ENCODE peak calls at places on chromosomes 11 and 22, in ten cellular contexts. Y is colonic mucosa, T is Caco-2, R is left ventricle myocardium inferior, A is neural crest cell, U is astrocyte, N is PC-3, S is nephron progenitor cell, L is psoas muscle, W is heart right ventricle. E is an unnamed sample.

GRCh38 chr11:86608251-86608799 is 64.1 kb downstream of the ME3 start:
- DNase-seq in Y (peak), T (peak), R (peak), A (peak), U (peak), N (peak), S (peak), L (peak), W (peak), E (peak)

GRCh38 chr11:134574425-134574824 is 162.4 kb upstream of the B3GAT1 start:
- DNase-seq in Y (no peak), T (peak), R (no peak), A (no peak), U (no peak), N (no peak), S (no peak), L (no peak), W (peak), E (no peak)

GRCh38 chr22:36773935-36774334 is 2.0 kb downstream of the IFT27 start:
- DNase-seq in Y (no peak), T (no peak), R (no peak), A (no peak), U (no peak), N (peak), S (no peak), L (no peak), W (no peak), E (peak)

GRCh38 chr11:128902515-128903066 is 11.4 kb downstream of the KCNJ5 start:
- DNase-seq in Y (no peak), T (no peak), R (no peak), A (no peak), U (peak), N (no peak), S (no peak), L (no peak), W (no peak), E (peak)

GRCh38 chr22:29710922-29711593 is 8.7 kb upstream of the CABP7 start:
- DNase-seq in Y (peak), T (no peak), R (peak), A (no peak), U (no peak), N (no peak), S (no peak), L (peak), W (peak), E (no peak)

GRCh38 chr11:75280227-75280671 is 39.7 kb downstream of the TPBGL start:
- DNase-seq in Y (peak), T (peak), R (peak), A (peak), U (peak), N (peak), S (peak), L (peak), W (peak), E (no peak)

GRCh38 chr22:20258584-20259335 is 9.4 kb downstream of the RTN4R start:
- DNase-seq in Y (no peak), T (no peak), R (no peak), A (no peak), U (no peak), N (no peak), S (no peak), L (no peak), W (no peak), E (no peak)

GRCh38 chr22:27867114-27867957 is 51.7 kb downstream of the PITPNB start:
- DNase-seq in Y (no peak), T (no peak), R (no peak), A (no peak), U (peak), N (no peak), S (no peak), L (no peak), W (no peak), E (no peak)

GRCh38 chr11:65801153-65801987 is 14.5 kb downstream of the OVOL1 start:
- DNase-seq in Y (no peak), T (no peak), R (no peak), A (no peak), U (no peak), N (no peak), S (no peak), L (no peak), W (no peak), E (no peak)

GRCh38 chr22:20378110-20378509 is 15.8 kb upstream of the ZNF74 start:
- DNase-seq in Y (no peak), T (no peak), R (no peak), A (no peak), U (no peak), N (no peak), S (no peak), L (no peak), W (no peak), E (no peak)

GRCh38 chr22:25898707-25899365 is 156.8 kb downstream of the MYO18B start:
- DNase-seq in Y (no peak), T (no peak), R (no peak), A (peak), U (no peak), N (no peak), S (no peak), L (no peak), W (no peak), E (no peak)

GRCh38 chr11:72688929-72689328 is 14.7 kb upstream of the PDE2A start:
- DNase-seq in Y (no peak), T (no peak), R (no peak), A (no peak), U (no peak), N (no peak), S (no peak), L (no peak), W (no peak), E (no peak)

DNA sequence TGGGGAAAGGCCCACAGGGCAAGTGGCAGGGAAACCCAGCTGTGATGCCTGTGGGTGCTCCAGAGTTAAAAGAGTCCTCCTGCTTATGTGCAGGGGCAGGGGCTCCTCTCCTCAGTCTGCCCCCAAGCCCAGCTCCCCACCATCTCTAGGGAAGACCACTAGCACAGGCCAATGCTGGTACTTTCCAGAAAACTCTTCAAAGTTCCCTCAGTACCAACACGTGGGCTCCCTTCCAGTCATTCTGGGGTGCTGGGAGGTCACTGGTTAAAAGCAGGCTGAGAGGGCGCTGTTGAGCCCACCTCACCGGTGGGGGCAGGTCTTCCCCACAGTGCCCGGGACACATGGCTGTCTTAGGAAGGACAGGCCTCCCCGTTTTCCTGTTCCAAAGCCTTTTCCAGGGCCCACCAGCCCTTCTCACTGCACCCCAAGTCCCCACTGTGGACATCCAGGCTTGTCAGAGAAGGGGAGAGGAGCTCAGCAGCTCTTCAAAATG is 154.6 kb downstream of the TRIM29 start:
- DNase-seq in Y (no peak), T (peak), R (no peak), A (no peak), U (no peak), N (no peak), S (no peak), L (no peak), W (no peak), E (no peak)
- TF ChIP-seq CTCF in Y (no peak), T (no peak), R (no peak), A (no peak), U (no peak), N (peak), S (no peak), L (no peak), W (no peak), E (no peak)

GRCh38 chr11:130904380-130904779 is 11.9 kb downstream of the SNX19 start:
- DNase-seq in Y (no peak), T (no peak), R (no peak), A (no peak), U (no peak), N (peak), S (no peak), L (no peak), W (no peak), E (no peak)
- TF ChIP-seq CTCF in Y (peak), T (peak), R (peak), A (peak), U (peak), N (peak), S (no peak), L (peak), W (peak), E (peak)

GRCh38 chr22:32249231-32249630 is 5.9 kb downstream of the SLC5A4 start:
- DNase-seq in Y (no peak), T (no peak), R (no peak), A (no peak), U (no peak), N (no peak), S (no peak), L (no peak), W (no peak), E (no peak)
- TF ChIP-seq CTCF in Y (no peak), T (no peak), R (no peak), A (no peak), U (no peak), N (no peak), S (no peak), L (no peak), W (no peak), E (no peak)

GRCh38 chr22:49515486-49515885 is 312.2 kb downstream of the BRD1 start:
- DNase-seq in Y (no peak), T (no peak), R (no peak), A (no peak), U (no peak), N (no peak), S (no peak), L (no peak), W (no peak), E (no peak)
- TF ChIP-seq CTCF in Y (no peak), T (peak), R (no peak), A (peak), U (no peak), N (peak), S (no peak), L (no peak), W (no peak), E (no peak)

GRCh38 chr11:103086461-103086860 is 5.5 kb downstream of the DCUN1D5 start:
- DNase-seq in Y (no peak), T (no peak), R (no peak), A (no peak), U (peak), N (no peak), S (no peak), L (no peak), W (no peak), E (no peak)

GRCh38 chr11:103091024-103091423 is 936 bp downstream of the DCUN1D5 start:
- DNase-seq in Y (no peak), T (no peak), R (no peak), A (no peak), U (peak), N (peak), S (no peak), L (no peak), W (no peak), E (no peak)

GRCh38 chr11:103091810-103092524 is at the start of gene DCUN1D5:
- DNase-seq in Y (peak), T (peak), R (peak), A (peak), U (peak), N (peak), S (peak), L (peak), W (peak), E (peak)

GRCh38 chr11:103085758-103086365 is 6.1 kb downstream of the DCUN1D5 start:
- DNase-seq in Y (no peak), T (no peak), R (no peak), A (no peak), U (peak), N (no peak), S (no peak), L (no peak), W (no peak), E (no peak)

GRCh38 chr11:103091441-103091809 is 535 bp downstream of the DCUN1D5 start:
- DNase-seq in Y (peak), T (peak), R (peak), A (peak), U (peak), N (peak), S (peak), L (peak), W (peak), E (no peak)
- TF ChIP-seq CTCF in Y (no peak), T (no peak), R (no peak), A (no peak), U (no peak), N (no peak), S (no peak), L (no peak), W (no peak), E (no peak)

GRCh38 chr11:46916669-46917108 is 1.7 kb downstream of the LRP4 start:
- DNase-seq in Y (peak), T (peak), R (peak), A (peak), U (peak), N (no peak), S (peak), L (peak), W (peak), E (no peak)

GRCh38 chr11:46916251-46916650 is 2.1 kb downstream of the LRP4 start:
- DNase-seq in Y (no peak), T (no peak), R (no peak), A (no peak), U (no peak), N (no peak), S (peak), L (no peak), W (no peak), E (no peak)

GRCh38 chr11:46918778-46919513 is 596 bp upstream of the LRP4 start:
- DNase-seq in Y (no peak), T (no peak), R (no peak), A (no peak), U (no peak), N (no peak), S (no peak), L (no peak), W (no peak), E (no peak)

GRCh38 chr11:46917109-46918086 is 952 bp downstream of the LRP4 start:
- DNase-seq in Y (peak), T (no peak), R (no peak), A (no peak), U (no peak), N (no peak), S (peak), L (no peak), W (no peak), E (no peak)

DNA sequence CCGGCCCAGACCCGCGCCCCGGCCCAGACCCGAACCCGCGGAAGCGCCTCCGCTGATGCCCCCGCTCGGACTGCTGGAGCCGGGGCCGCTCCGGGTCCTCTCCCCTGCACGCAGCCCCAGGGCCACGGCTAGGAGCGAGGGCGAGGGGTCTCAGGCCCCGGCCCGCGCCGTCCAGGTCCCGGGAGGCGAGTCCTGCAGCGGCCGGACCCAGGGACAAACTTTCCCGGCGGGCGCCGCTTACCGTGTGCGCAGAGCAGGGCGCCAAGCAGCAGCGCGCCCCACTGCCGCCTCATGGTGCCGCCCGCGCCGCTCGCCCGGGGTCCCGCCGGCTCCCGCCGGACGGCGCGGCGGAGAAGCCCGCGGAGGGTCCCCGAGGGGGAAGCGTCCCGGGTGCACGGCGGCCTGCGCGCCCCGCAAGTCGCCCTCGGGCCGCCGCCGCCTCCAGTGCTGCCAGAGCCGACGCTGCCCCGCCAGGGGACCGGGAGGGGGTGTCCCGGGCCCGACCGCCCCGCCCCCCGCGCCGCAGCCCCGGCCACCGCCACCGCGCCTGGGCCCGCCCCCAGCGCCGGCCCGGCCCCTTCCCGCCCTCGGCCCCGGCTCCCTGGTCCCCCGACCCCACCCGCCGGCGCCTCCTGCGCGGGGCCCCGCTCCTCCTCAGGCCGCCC is at the start of gene LRP4:
- DNase-seq in Y (peak), T (peak), R (peak), A (peak), U (no peak), N (no peak), S (peak), L (peak), W (peak), E (no peak)
- TF ChIP-seq CTCF in Y (no peak), T (peak), R (peak), A (no peak), U (no peak), N (no peak), S (no peak), L (no peak), W (no peak), E (no peak)

DNA sequence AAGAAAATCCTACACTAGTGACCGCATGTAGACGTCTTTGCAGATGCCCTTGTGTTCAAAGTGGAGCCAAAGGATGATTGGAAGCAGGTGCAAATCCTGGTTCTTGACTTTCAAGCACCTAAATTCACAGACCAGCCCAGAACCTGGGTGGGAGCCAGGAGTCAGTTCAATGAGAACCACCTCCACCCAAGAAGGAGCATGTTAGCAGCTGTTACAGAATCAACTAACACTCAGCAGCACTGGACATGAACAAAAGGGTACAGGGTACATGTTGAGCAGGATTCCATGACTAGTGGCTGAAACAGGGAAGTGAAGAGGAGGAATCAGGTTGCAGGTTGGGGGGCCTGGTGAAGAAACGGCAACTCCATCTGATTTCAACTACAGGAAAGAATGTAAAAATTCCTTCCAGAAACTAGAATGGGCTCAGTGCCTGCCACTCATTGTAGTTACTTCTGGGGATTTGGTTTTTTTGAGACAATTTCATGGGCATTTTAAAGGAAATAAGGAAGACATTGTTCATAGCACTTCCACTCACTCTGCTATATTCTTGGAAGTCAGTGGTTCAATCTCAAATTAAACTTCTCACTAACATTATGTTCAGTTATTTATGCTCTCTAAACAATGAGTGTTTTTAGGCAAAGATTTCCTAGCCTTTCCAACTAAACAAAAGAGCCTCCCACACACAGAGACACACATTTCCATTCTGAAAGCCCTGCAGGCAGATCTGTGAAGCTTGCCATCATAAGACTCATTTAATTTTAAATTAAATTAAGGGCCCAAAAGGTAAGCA is 173.3 kb downstream of the CADM1 start:
- DNase-seq in Y (no peak), T (no peak), R (no peak), A (no peak), U (no peak), N (no peak), S (no peak), L (no peak), W (no peak), E (no peak)
- TF ChIP-seq CTCF in Y (no peak), T (no peak), R (no peak), A (no peak), U (no peak), N (no peak), S (no peak), L (no peak), W (no peak), E (no peak)

E was measured in AG09309.